ENCODE peak calls at places on chromosomes 16 and 17, in five cellular contexts. One of them, this sample, is unnamed.

GRCh38 chr17:14294876-14295275 is 6.0 kb upstream of the HS3ST3B1 start:
- DNase-seq in endodermal cell: no peak
- DNase-seq in adrenal gland: no peak
- DNase-seq in tibial artery: no peak
- DNase-seq in aorta: no peak
- DNase-seq in this sample: no peak

GRCh38 chr17:9905902-9906301 is 831 bp upstream of the RCVRN start:
- DNase-seq in endodermal cell: peak; percentile 94
- DNase-seq in adrenal gland: no peak
- DNase-seq in tibial artery: peak; percentile 50
- DNase-seq in aorta: no peak
- DNase-seq in this sample: no peak

GRCh38 chr17:9028171-9028570 is 6.9 kb downstream of the NTN1 start:
- DNase-seq in endodermal cell: peak; percentile 66
- DNase-seq in adrenal gland: no peak
- DNase-seq in tibial artery: no peak
- DNase-seq in aorta: no peak
- DNase-seq in this sample: no peak

GRCh38 chr16:52584354-52584840 is 37.5 kb upstream of the TOX3 start:
- DNase-seq in endodermal cell: no peak
- DNase-seq in adrenal gland: no peak
- DNase-seq in tibial artery: no peak
- DNase-seq in aorta: no peak
- DNase-seq in this sample: no peak

GRCh38 chr17:28491286-28491685 is 14.9 kb upstream of the FOXN1 start:
- DNase-seq in endodermal cell: no peak
- DNase-seq in adrenal gland: no peak
- DNase-seq in tibial artery: no peak
- DNase-seq in aorta: no peak
- DNase-seq in this sample: no peak

GRCh38 chr16:25925466-25925865 is 233.7 kb downstream of the HS3ST4 start:
- DNase-seq in endodermal cell: no peak
- DNase-seq in adrenal gland: no peak
- DNase-seq in tibial artery: no peak
- DNase-seq in aorta: no peak
- DNase-seq in this sample: no peak

GRCh38 chr16:3112058-3112880 is at the start of gene ZNF205:
- DNase-seq in endodermal cell: peak; percentile 95
- DNase-seq in adrenal gland: peak; percentile 82
- DNase-seq in tibial artery: peak; percentile 68
- DNase-seq in aorta: peak; percentile 90
- DNase-seq in this sample: no peak

GRCh38 chr16:66521951-66522771 is 27.8 kb downstream of the TK2 start:
- DNase-seq in endodermal cell: peak; percentile 34
- DNase-seq in adrenal gland: peak; percentile 42
- DNase-seq in tibial artery: no peak
- DNase-seq in aorta: peak; percentile 75
- DNase-seq in this sample: peak; percentile 48

GRCh38 chr16:6828690-6829089 is 504.0 kb upstream of the RBFOX1 start:
- DNase-seq in endodermal cell: no peak
- DNase-seq in adrenal gland: no peak
- DNase-seq in tibial artery: no peak
- DNase-seq in aorta: no peak
- DNase-seq in this sample: no peak

GRCh38 chr17:66272699-66273390 is 29.6 kb upstream of the PRKCA start:
- DNase-seq in endodermal cell: no peak
- DNase-seq in adrenal gland: peak; percentile 35
- DNase-seq in tibial artery: no peak
- DNase-seq in aorta: no peak
- DNase-seq in this sample: no peak

GRCh38 chr17:75008373-75008772 is 4.1 kb upstream of the MRPL58 start:
- DNase-seq in endodermal cell: no peak
- DNase-seq in adrenal gland: no peak
- DNase-seq in tibial artery: no peak
- DNase-seq in aorta: no peak
- DNase-seq in this sample: no peak

GRCh38 chr16:87201052-87201451 is 116.1 kb downstream of the C16orf95 start:
- DNase-seq in endodermal cell: no peak
- DNase-seq in adrenal gland: peak; percentile 69
- DNase-seq in tibial artery: peak; percentile 80
- DNase-seq in aorta: peak; percentile 92
- DNase-seq in this sample: no peak

GRCh38 chr16:4676826-4677225 is 16.5 kb upstream of the NUDT16L1 start:
- DNase-seq in endodermal cell: no peak
- DNase-seq in adrenal gland: peak; percentile 93
- DNase-seq in tibial artery: no peak
- DNase-seq in aorta: no peak
- DNase-seq in this sample: no peak

GRCh38 chr17:72699566-72699965 is 392.9 kb downstream of the SLC39A11 start:
- DNase-seq in endodermal cell: no peak
- DNase-seq in adrenal gland: no peak
- DNase-seq in tibial artery: no peak
- DNase-seq in aorta: no peak
- DNase-seq in this sample: no peak

GRCh38 chr17:60766778-60767190 is 89.1 kb downstream of the BCAS3 start:
- DNase-seq in endodermal cell: peak; percentile 78
- DNase-seq in adrenal gland: no peak
- DNase-seq in tibial artery: no peak
- DNase-seq in aorta: no peak
- DNase-seq in this sample: no peak

GRCh38 chr17:5813357-5813756 is 229.0 kb upstream of the NLRP1 start:
- DNase-seq in endodermal cell: no peak
- DNase-seq in adrenal gland: no peak
- DNase-seq in tibial artery: no peak
- DNase-seq in aorta: no peak
- DNase-seq in this sample: no peak

GRCh38 chr17:5804226-5804625 is 219.9 kb upstream of the NLRP1 start:
- DNase-seq in endodermal cell: no peak
- DNase-seq in adrenal gland: no peak
- DNase-seq in tibial artery: no peak
- DNase-seq in aorta: no peak
- DNase-seq in this sample: no peak

GRCh38 chr17:5809580-5810188 is 225.4 kb upstream of the NLRP1 start:
- DNase-seq in endodermal cell: no peak
- DNase-seq in adrenal gland: no peak
- DNase-seq in tibial artery: no peak
- DNase-seq in aorta: no peak
- DNase-seq in this sample: no peak

GRCh38 chr17:5812590-5812989 is 228.3 kb upstream of the NLRP1 start:
- DNase-seq in endodermal cell: no peak
- DNase-seq in adrenal gland: no peak
- DNase-seq in tibial artery: no peak
- DNase-seq in aorta: no peak
- DNase-seq in this sample: no peak

DNA sequence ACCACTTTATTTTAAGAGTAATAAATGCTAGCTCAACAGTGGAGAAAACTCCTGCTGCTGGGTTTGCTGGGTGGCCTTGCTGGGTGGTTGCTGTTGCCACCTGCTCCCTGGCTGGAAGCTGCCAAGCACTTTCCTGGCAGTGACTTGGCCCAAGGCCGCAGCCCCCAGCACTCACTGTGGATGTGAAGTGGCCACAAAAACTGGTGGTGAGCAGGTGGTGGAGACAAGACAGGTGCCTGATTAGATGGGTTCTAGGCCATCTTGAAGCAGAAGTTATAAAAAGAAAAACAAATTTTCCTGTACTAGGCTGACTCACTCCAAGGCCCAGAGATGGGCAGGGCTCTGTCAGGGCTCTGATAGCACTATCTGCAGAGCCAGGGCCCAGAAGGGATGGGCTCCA is 224.7 kb upstream of the NLRP1 start:
- DNase-seq in endodermal cell: no peak
- DNase-seq in adrenal gland: no peak
- DNase-seq in tibial artery: no peak
- DNase-seq in aorta: no peak
- DNase-seq in this sample: no peak
- H3K9me3 ChIP-seq in endodermal cell: peaks cover 46% of the 10 kb centered on the region
- H3K9me3 ChIP-seq in adrenal gland: peaks cover 5% of the 10 kb centered on the region
- H3K9me3 ChIP-seq in tibial artery: peaks cover 28% of the 10 kb centered on the region
- H3K9me3 ChIP-seq in aorta: peaks cover 12% of the 10 kb centered on the region
- H3K9me3 ChIP-seq in this sample: peaks cover 10% of the 10 kb centered on the region

GRCh38 chr16:35405547-35405946 is 1946.1 kb downstream of the TP53TG3F start:
- DNase-seq in endodermal cell: no peak
- DNase-seq in adrenal gland: no peak
- DNase-seq in tibial artery: no peak
- DNase-seq in aorta: no peak
- DNase-seq in this sample: no peak
- H3K9me3 ChIP-seq in endodermal cell: peaks cover 90% of the 10 kb centered on the region
- H3K9me3 ChIP-seq in adrenal gland: no peaks in the 10 kb centered on the region
- H3K9me3 ChIP-seq in tibial artery: no peaks in the 10 kb centered on the region
- H3K9me3 ChIP-seq in aorta: peaks cover 1% of the 10 kb centered on the region
- H3K9me3 ChIP-seq in this sample: no peaks in the 10 kb centered on the region

GRCh38 chr16:70391881-70392481 is 45.3 kb downstream of the DDX19A start:
- DNase-seq in endodermal cell: no peak
- DNase-seq in adrenal gland: peak; percentile 87
- DNase-seq in tibial artery: peak; percentile 56
- DNase-seq in aorta: peak; percentile 82
- DNase-seq in this sample: no peak
- H3K9me3 ChIP-seq in endodermal cell: no peaks in the 10 kb centered on the region
- H3K9me3 ChIP-seq in adrenal gland: no peaks in the 10 kb centered on the region
- H3K9me3 ChIP-seq in tibial artery: no peaks in the 10 kb centered on the region
- H3K9me3 ChIP-seq in aorta: no peaks in the 10 kb centered on the region
- H3K9me3 ChIP-seq in this sample: no peaks in the 10 kb centered on the region

DNA sequence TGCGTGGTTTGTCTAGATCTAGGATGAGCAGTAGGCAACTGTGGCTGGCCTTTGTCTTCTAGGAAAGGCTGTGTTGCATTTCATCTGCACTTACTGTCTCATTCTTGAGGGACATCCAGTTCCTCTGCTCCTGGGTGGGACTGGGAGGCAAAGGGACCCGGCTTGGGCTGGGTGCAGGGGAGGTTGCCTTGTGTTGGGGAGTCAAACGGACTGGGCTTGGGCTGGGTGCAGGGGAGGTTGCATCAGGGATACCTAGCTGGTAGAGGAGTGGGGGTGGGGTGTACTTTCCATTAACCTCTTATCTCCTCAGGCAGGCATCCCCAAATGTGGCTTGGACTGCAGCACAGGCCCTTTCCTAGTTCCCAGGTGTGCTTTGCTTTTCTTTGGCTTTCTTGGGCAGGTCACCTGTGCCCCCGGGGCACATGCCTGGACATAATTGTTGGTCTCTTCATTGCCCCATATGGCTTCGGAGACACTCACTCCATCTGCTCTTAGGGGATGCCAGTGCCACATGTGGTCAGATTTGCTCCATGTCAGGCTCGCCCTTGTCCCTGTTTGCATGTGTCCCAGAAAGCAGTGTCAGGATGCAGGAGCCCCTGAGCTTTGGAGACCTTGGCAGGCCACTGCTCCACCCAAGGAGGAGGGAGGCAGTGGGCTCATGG is 1682.9 kb downstream of the TP53TG3F start:
- DNase-seq in endodermal cell: no peak
- DNase-seq in adrenal gland: no peak
- DNase-seq in tibial artery: no peak
- DNase-seq in aorta: peak; percentile 50
- DNase-seq in this sample: no peak
- H3K9me3 ChIP-seq in endodermal cell: peaks cover 59% of the 10 kb centered on the region
- H3K9me3 ChIP-seq in adrenal gland: no peaks in the 10 kb centered on the region
- H3K9me3 ChIP-seq in tibial artery: peaks cover 7% of the 10 kb centered on the region
- H3K9me3 ChIP-seq in aorta: no peaks in the 10 kb centered on the region
- H3K9me3 ChIP-seq in this sample: no peaks in the 10 kb centered on the region

GRCh38 chr16:35214840-35215239 is 1755.4 kb downstream of the TP53TG3F start:
- DNase-seq in endodermal cell: no peak
- DNase-seq in adrenal gland: no peak
- DNase-seq in tibial artery: no peak
- DNase-seq in aorta: no peak
- DNase-seq in this sample: no peak
- H3K9me3 ChIP-seq in endodermal cell: peaks cover 70% of the 10 kb centered on the region
- H3K9me3 ChIP-seq in adrenal gland: no peaks in the 10 kb centered on the region
- H3K9me3 ChIP-seq in tibial artery: no peaks in the 10 kb centered on the region
- H3K9me3 ChIP-seq in aorta: peaks cover 1% of the 10 kb centered on the region
- H3K9me3 ChIP-seq in this sample: no peaks in the 10 kb centered on the region

GRCh38 chr16:64730261-64730660 is 391.6 kb downstream of the CDH11 start:
- DNase-seq in endodermal cell: no peak
- DNase-seq in adrenal gland: no peak
- DNase-seq in tibial artery: no peak
- DNase-seq in aorta: no peak
- DNase-seq in this sample: no peak
- H3K9me3 ChIP-seq in endodermal cell: no peaks in the 10 kb centered on the region
- H3K9me3 ChIP-seq in adrenal gland: no peaks in the 10 kb centered on the region
- H3K9me3 ChIP-seq in tibial artery: no peaks in the 10 kb centered on the region
- H3K9me3 ChIP-seq in aorta: no peaks in the 10 kb centered on the region
- H3K9me3 ChIP-seq in this sample: no peaks in the 10 kb centered on the region

GRCh38 chr17:4032245-4032644 is 68.0 kb upstream of the ATP2A3 start:
- DNase-seq in endodermal cell: no peak
- DNase-seq in adrenal gland: no peak
- DNase-seq in tibial artery: no peak
- DNase-seq in aorta: no peak
- DNase-seq in this sample: no peak

GRCh38 chr17:4028436-4028835 is 64.2 kb upstream of the ATP2A3 start:
- DNase-seq in endodermal cell: no peak
- DNase-seq in adrenal gland: no peak
- DNase-seq in tibial artery: no peak
- DNase-seq in aorta: no peak
- DNase-seq in this sample: no peak

GRCh38 chr17:4023220-4023619 is 59.0 kb upstream of the ATP2A3 start:
- DNase-seq in endodermal cell: no peak
- DNase-seq in adrenal gland: no peak
- DNase-seq in tibial artery: no peak
- DNase-seq in aorta: no peak
- DNase-seq in this sample: no peak

GRCh38 chr17:4026255-4026654 is 62.0 kb upstream of the ATP2A3 start:
- DNase-seq in endodermal cell: no peak
- DNase-seq in adrenal gland: no peak
- DNase-seq in tibial artery: no peak
- DNase-seq in aorta: no peak
- DNase-seq in this sample: no peak
- H3K9me3 ChIP-seq in endodermal cell: peaks cover 62% of the 10 kb centered on the region
- H3K9me3 ChIP-seq in adrenal gland: peaks cover 6% of the 10 kb centered on the region
- H3K9me3 ChIP-seq in tibial artery: peaks cover 19% of the 10 kb centered on the region
- H3K9me3 ChIP-seq in aorta: peaks cover 3% of the 10 kb centered on the region
- H3K9me3 ChIP-seq in this sample: peaks cover 4% of the 10 kb centered on the region

DNA sequence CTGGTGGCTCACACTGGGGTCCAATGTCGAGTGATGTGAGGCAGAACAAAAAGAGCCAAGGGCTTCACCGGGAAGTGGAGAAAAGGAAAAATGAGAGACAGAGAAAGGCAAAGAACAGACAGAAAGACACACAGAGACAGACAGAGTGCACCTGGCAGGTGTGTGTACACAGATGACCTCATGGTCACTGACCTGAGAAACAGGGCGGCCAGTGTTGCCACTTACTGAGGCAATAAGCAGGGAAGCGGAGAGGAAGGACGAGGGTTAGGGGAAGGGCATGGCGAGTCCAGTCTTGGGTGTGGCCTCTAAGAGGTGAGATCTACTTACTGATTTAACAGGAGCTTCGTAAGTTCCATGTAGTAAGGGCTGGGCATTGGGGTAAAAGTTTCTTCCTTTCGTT is 7.5 kb downstream of the GINS2 start:
- DNase-seq in endodermal cell: no peak
- DNase-seq in adrenal gland: no peak
- DNase-seq in tibial artery: no peak
- DNase-seq in aorta: no peak
- DNase-seq in this sample: no peak
- H3K9me3 ChIP-seq in endodermal cell: no peaks in the 10 kb centered on the region
- H3K9me3 ChIP-seq in adrenal gland: no peaks in the 10 kb centered on the region
- H3K9me3 ChIP-seq in tibial artery: no peaks in the 10 kb centered on the region
- H3K9me3 ChIP-seq in aorta: no peaks in the 10 kb centered on the region
- H3K9me3 ChIP-seq in this sample: no peaks in the 10 kb centered on the region

This sample was measured in T-helper 17 cell.